ENCODE peak calls at places on chromosomes 11 and 22, in four cellular contexts. W is HS-5, H is HT1080, M is endothelial cell. Q is an unnamed sample.

GRCh38 chr22:46139895-46140350 is 10.4 kb upstream of the PPARA start:
- DNase-seq in W (no peak), H (no peak), M (no peak), Q (no peak)

GRCh38 chr11:69711824-69712801 is 8.3 kb upstream of the FGF19 start:
- DNase-seq in W (no peak), H (no peak), M (no peak), Q (no peak)

GRCh38 chr11:37812281-37812880 is 1214.3 kb upstream of the RAG2 start:
- DNase-seq in W (no peak), H (no peak), M (no peak), Q (no peak)

GRCh38 chr11:115502636-115503082 is 1.6 kb downstream of the CADM1 start:
- DNase-seq in W (no peak), H (no peak), M (peak), Q (peak)

GRCh38 chr11:130159657-130160459 is at the start of gene ST14:
- DNase-seq in W (no peak), H (no peak), M (peak), Q (peak)

GRCh38 chr11:12263141-12263693 is 114.2 kb upstream of the PARVA start:
- DNase-seq in W (no peak), H (no peak), M (no peak), Q (no peak)

GRCh38 chr22:43897751-43898261 is 6.0 kb upstream of the PNPLA5 start:
- DNase-seq in W (no peak), H (no peak), M (no peak), Q (no peak)

GRCh38 chr11:102620858-102621561 is 4.1 kb downstream of the MMP20 start:
- DNase-seq in W (no peak), H (peak), M (no peak), Q (no peak)

GRCh38 chr11:75277991-75278790 is 37.6 kb downstream of the TPBGL start:
- DNase-seq in W (no peak), H (no peak), M (no peak), Q (no peak)

GRCh38 chr11:113773416-113774173 is at the start of gene ZW10:
- DNase-seq in W (peak), H (peak), M (peak), Q (peak)

GRCh38 chr11:11057472-11057854 is 199.6 kb upstream of the ZBED5 start:
- DNase-seq in W (no peak), H (no peak), M (no peak), Q (no peak)

GRCh38 chr11:96715208-96715607 is 325.4 kb downstream of the JRKL start:
- DNase-seq in W (no peak), H (no peak), M (no peak), Q (no peak)

GRCh38 chr11:71420455-71421241 is 27.5 kb downstream of the DHCR7 start:
- DNase-seq in W (no peak), H (peak), M (peak), Q (peak)

GRCh38 chr11:116725434-116726221 is 47.2 kb downstream of the BUD13 start:
- DNase-seq in W (peak), H (peak), M (no peak), Q (peak)

GRCh38 chr11:128587415-128587814 is at the start of gene ETS1:
- DNase-seq in W (no peak), H (peak), M (no peak), Q (peak)

GRCh38 chr11:2268911-2269600 is 1.3 kb downstream of the ASCL2 start:
- DNase-seq in W (no peak), H (no peak), M (no peak), Q (peak)

GRCh38 chr22:46500201-46500600 is 37.2 kb downstream of the CELSR1 start:
- DNase-seq in W (no peak), H (no peak), M (peak), Q (peak)

GRCh38 chr11:78560826-78561484 is 13.7 kb downstream of the NARS2 start:
- DNase-seq in W (no peak), H (peak), M (peak), Q (no peak)

GRCh38 chr11:124895471-124895971 is 2.1 kb downstream of the ROBO4 start:
- DNase-seq in W (no peak), H (no peak), M (no peak), Q (no peak)

GRCh38 chr11:128775513-128775912 is 81.6 kb downstream of the FLI1 start:
- DNase-seq in W (no peak), H (no peak), M (no peak), Q (no peak)

GRCh38 chr11:22920939-22921565 is 60.8 kb upstream of the CCDC179 start:
- DNase-seq in W (peak), H (peak), M (peak), Q (peak)

Q was measured in iPS-NIHi11.